ENCODE peak calls at places on chromosomes 5 and 9, in four cellular contexts. U, G, M and H are unnamed samples.

GRCh38 chr5:152632380-152632779 is 227.3 kb upstream of the NMUR2 start:
- DNase-seq in M (no peak), U (no peak), G (no peak), H (no peak)

GRCh38 chr9:14247577-14247976 is 66.4 kb downstream of the NFIB start:
- DNase-seq in U (no peak), M (no peak), G (no peak), H (no peak)

GRCh38 chr5:60339691-60340191 is 360.2 kb downstream of the DEPDC1B start:
- DNase-seq in U (no peak), G (no peak), M (no peak), H (peak; percentile 55)

GRCh38 chr5:171149772-171150171 is 159.3 kb upstream of the TLX3 start:
- DNase-seq in G (peak; percentile 35), M (no peak), U (no peak), H (no peak)

GRCh38 chr9:138066049-138066448 is 188.5 kb downstream of the CACNA1B start:
- DNase-seq in M (no peak), U (no peak), G (no peak), H (no peak)

GRCh38 chr5:154934881-154935280 is 3.1 kb downstream of the GEMIN5 start:
- DNase-seq in G (no peak), U (no peak), M (no peak), H (no peak)

GRCh38 chr5:132812949-132813598 is at the start of gene SOWAHA:
- DNase-seq in G (peak; percentile 52), M (no peak), U (no peak), H (no peak)

GRCh38 chr5:56951946-56952691 is at the start of gene MIER3:
- DNase-seq in G (peak; percentile 17), M (no peak), U (peak; percentile 88), H (peak; percentile 72)

GRCh38 chr9:13513710-13514444 is 234.4 kb upstream of the MPDZ start:
- DNase-seq in M (no peak), U (no peak), G (no peak), H (no peak)

GRCh38 chr5:123690821-123691220 is 178.8 kb downstream of the CSNK1G3 start:
- DNase-seq in U (no peak), G (no peak), M (no peak), H (no peak)

GRCh38 chr5:133202066-133202665 is 150.4 kb downstream of the HSPA4 start:
- DNase-seq in G (no peak), U (no peak), M (no peak), H (no peak)

GRCh38 chr5:10624244-10624643 is 60.4 kb downstream of the ANKRD33B start:
- DNase-seq in U (peak; percentile 26), M (no peak), G (no peak), H (no peak)

GRCh38 chr5:172868924-172869565 is 35.0 kb downstream of the ERGIC1 start:
- DNase-seq in M (no peak), U (no peak), G (no peak), H (peak; percentile 92)

GRCh38 chr9:86531273-86531672 is 177.1 kb upstream of the TUT7 start:
- DNase-seq in U (no peak), M (no peak), G (no peak), H (peak; percentile 95)

GRCh38 chr5:61649231-61649630 is 317.2 kb downstream of the ZSWIM6 start:
- DNase-seq in M (no peak), U (no peak), G (no peak), H (no peak)